ENCODE peak calls at places on chromosomes 12 and 14, in eight cellular contexts. X is prostate gland, N is spleen, V is stomach, M is HCT116, Z is SK-N-SH, B is transverse colon, L is esophagus muscularis mucosa. F is an unnamed sample. For H3K27me3, the result is how much of the 10 kb centered on the place peaks cover.

GRCh38 chr14:93984987-93985410 is 8.6 kb upstream of the ASB2 start:
- DNase-seq in B (peak), Z (peak), M (peak), V (no peak), L (no peak), N (no peak), X (no peak), F (peak)

GRCh38 chr14:63163306-63163705 is 40.9 kb upstream of the RHOJ start:
- DNase-seq in M (no peak), B (no peak), L (no peak), V (no peak), Z (no peak), N (no peak), X (no peak), F (no peak)

GRCh38 chr12:68435816-68436215 is 103.7 kb upstream of the MDM1 start:
- DNase-seq in N (no peak), V (no peak), Z (no peak), X (no peak), B (no peak), L (no peak), M (no peak), F (no peak)

GRCh38 chr12:100024974-100025555 is 40.3 kb upstream of the ANKS1B start:
- DNase-seq in V (no peak), Z (no peak), L (no peak), B (no peak), M (no peak), N (no peak), X (no peak), F (no peak)

GRCh38 chr12:63045020-63045860 is 105.8 kb downstream of the AVPR1A start:
- DNase-seq in L (no peak), B (no peak), X (no peak), M (no peak), N (no peak), Z (no peak), V (no peak), F (no peak)

GRCh38 chr12:2813573-2814185 is 1.2 kb downstream of the ITFG2 start:
- DNase-seq in X (peak), L (no peak), B (peak), N (peak), V (no peak), M (peak), Z (peak), F (no peak)

GRCh38 chr14:57492859-57493258 is 798 bp downstream of the CCDC198 start:
- DNase-seq in B (no peak), Z (no peak), M (no peak), N (no peak), X (no peak), L (no peak), V (no peak), F (no peak)

GRCh38 chr14:81453166-81453766 is 53.1 kb upstream of the STON2 start:
- DNase-seq in L (no peak), B (peak), Z (peak), N (no peak), V (peak), M (peak), X (peak), F (peak)

GRCh38 chr12:59149995-59150642 is 229.8 kb upstream of the LRIG3 start:
- DNase-seq in Z (peak), X (peak), N (no peak), V (no peak), B (no peak), M (peak), L (no peak), F (no peak)

GRCh38 chr14:23306412-23307145 is at the start of gene BCL2L2:
- DNase-seq in X (peak), M (peak), L (peak), B (peak), N (peak), V (peak), Z (peak), F (peak)

GRCh38 chr14:102949801-102950451 is 27.5 kb downstream of the AMN start:
- DNase-seq in X (peak), Z (no peak), N (no peak), B (no peak), L (no peak), V (peak), M (no peak), F (peak)

GRCh38 chr12:100964026-100964425 is 169.4 kb downstream of the ANO4 start:
- DNase-seq in M (no peak), B (no peak), N (no peak), X (no peak), Z (no peak), V (no peak), L (no peak), F (no peak)

GRCh38 chr12:64105026-64105425 is 117.1 kb downstream of the KICS2 start:
- DNase-seq in X (peak), M (no peak), L (no peak), V (no peak), B (no peak), Z (no peak), N (no peak), F (no peak)

GRCh38 chr12:46831335-46832083 is 5.7 kb upstream of the SLC38A4 start:
- DNase-seq in V (peak), M (no peak), N (no peak), Z (peak), X (peak), L (no peak), B (peak), F (no peak)

GRCh38 chr14:65096323-65097089 is 5.8 kb downstream of the MAX start:
- DNase-seq in N (no peak), Z (peak), V (peak), B (no peak), M (no peak), L (no peak), X (no peak), F (no peak)

GRCh38 chr12:84955298-84955697 is 42.7 kb upstream of the SLC6A15 start:
- DNase-seq in M (no peak), L (no peak), N (no peak), V (no peak), B (no peak), Z (no peak), X (no peak), F (no peak)

GRCh38 chr14:65222434-65222833 is 120.1 kb upstream of the MAX start:
- DNase-seq in Z (peak), B (peak), M (peak), N (peak), V (peak), L (no peak), X (peak), F (no peak)

GRCh38 chr12:3171195-3171591 is 94.0 kb downstream of the TSPAN9 start:
- DNase-seq in Z (no peak), B (no peak), X (no peak), L (no peak), M (no peak), V (no peak), N (no peak), F (no peak)

GRCh38 chr14:39731912-39732311 is 299.7 kb upstream of the FBXO33 start:
- DNase-seq in X (no peak), N (no peak), Z (no peak), B (no peak), M (peak), V (no peak), L (no peak), F (no peak)

GRCh38 chr12:66602483-66603143 is 76.3 kb downstream of the GRIP1 start:
- DNase-seq in M (no peak), B (no peak), Z (no peak), L (no peak), V (no peak), X (no peak), N (no peak), F (no peak)

GRCh38 chr14:67694791-67695393 is 672 bp downstream of the RDH11 start:
- DNase-seq in L (no peak), X (peak), Z (peak), V (peak), N (peak), M (peak), B (peak), F (peak)

GRCh38 chr14:78970677-78971076 is 800.5 kb downstream of the NRXN3 start:
- DNase-seq in M (no peak), X (no peak), Z (no peak), N (no peak), L (no peak), V (no peak), B (no peak), F (no peak)

GRCh38 chr12:56317675-56318074 is 1.9 kb upstream of the CNPY2 start:
- DNase-seq in V (no peak), L (no peak), M (no peak), N (no peak), X (no peak), B (no peak), Z (no peak), F (no peak)

GRCh38 chr14:53842938-53843337 is 113.7 kb downstream of the BMP4 start:
- DNase-seq in X (no peak), B (no peak), L (no peak), Z (no peak), N (no peak), V (no peak), M (no peak), F (no peak)

GRCh38 chr12:132404956-132405741 is 75.8 kb upstream of the GALNT9 start:
- DNase-seq in B (no peak), X (no peak), N (no peak), V (no peak), L (no peak), Z (no peak), M (no peak), F (peak)

GRCh38 chr14:69500736-69501135 is 16.2 kb downstream of the PLEKHD1 start:
- DNase-seq in M (no peak), N (peak), X (no peak), B (no peak), L (no peak), Z (peak), V (no peak), F (no peak)

GRCh38 chr14:22099942-22100763 is 426.5 kb upstream of the OR4E1 start:
- DNase-seq in L (no peak), B (peak), Z (peak), V (peak), M (peak), N (peak), X (peak), F (peak)

GRCh38 chr12:112589275-112589674 is 170.5 kb downstream of the PTPN11 start:
- DNase-seq in N (no peak), B (no peak), M (no peak), L (no peak), X (no peak), Z (no peak), V (no peak), F (no peak)

GRCh38 chr14:45251912-45252311 is 1.1 kb downstream of the MIS18BP1 start:
- DNase-seq in L (no peak), M (no peak), N (no peak), Z (peak), X (no peak), V (no peak), B (no peak), F (no peak)

GRCh38 chr14:42480235-42480634 is 873.6 kb downstream of the LRFN5 start:
- DNase-seq in V (no peak), N (no peak), M (no peak), Z (no peak), L (no peak), B (no peak), X (no peak), F (no peak)

GRCh38 chr12:38138225-38139221 is 178.1 kb upstream of the ALG10B start:
- DNase-seq in V (peak), Z (peak), X (peak), M (peak), B (peak), N (peak), L (no peak), F (peak)

GRCh38 chr14:93751946-93752660 is 36.2 kb downstream of the PRIMA1 start:
- DNase-seq in Z (no peak), X (no peak), N (no peak), V (no peak), B (no peak), L (no peak), M (no peak), F (no peak)

GRCh38 chr12:18141583-18141982 is 51.6 kb upstream of the RERGL start:
- DNase-seq in M (no peak), X (peak), N (no peak), B (no peak), V (no peak), Z (no peak), L (no peak), F (no peak)

GRCh38 chr12:29944269-29945000 is 160.7 kb upstream of the TMTC1 start:
- DNase-seq in X (no peak), V (no peak), N (no peak), B (no peak), Z (no peak), M (no peak), L (no peak), F (no peak)

GRCh38 chr12:130163461-130164215 is 1.4 kb downstream of the FZD10 start:
- DNase-seq in N (no peak), Z (no peak), L (no peak), B (no peak), M (no peak), X (no peak), V (peak), F (no peak)

GRCh38 chr14:56524971-56525677 is 54.5 kb upstream of the TMEM260 start:
- DNase-seq in N (no peak), V (no peak), L (no peak), M (no peak), B (no peak), Z (no peak), X (no peak), F (no peak)

GRCh38 chr12:115599251-115599811 is 678.2 kb downstream of the MED13L start:
- DNase-seq in L (no peak), Z (no peak), X (no peak), M (no peak), B (peak), N (no peak), V (no peak), F (no peak)

GRCh38 chr14:57066887-57067513 is 201.7 kb downstream of the EXOC5 start:
- DNase-seq in B (peak), V (peak), M (peak), Z (peak), L (no peak), N (no peak), X (peak), F (no peak)

GRCh38 chr12:44875417-44875953 is 630 bp downstream of the NELL2 start:
- DNase-seq in L (no peak), V (no peak), N (peak), M (no peak), X (no peak), B (no peak), Z (peak), F (no peak)
- H3K27me3 ChIP-seq in L (under half), V (under half), N (under half), M (under half), X (under half), B (half or more), Z (under half), F (half or more)

GRCh38 chr12:103735291-103735690 is 105.7 kb downstream of the NT5DC3 start:
- DNase-seq in B (no peak), X (no peak), N (no peak), L (no peak), M (no peak), V (no peak), Z (no peak), F (no peak)

GRCh38 chr12:103739546-103739945 is 101.5 kb downstream of the NT5DC3 start:
- DNase-seq in N (no peak), M (no peak), L (no peak), X (no peak), Z (no peak), V (no peak), B (no peak), F (no peak)

GRCh38 chr12:103734847-103735246 is 106.2 kb downstream of the NT5DC3 start:
- DNase-seq in Z (no peak), M (no peak), B (no peak), X (no peak), L (no peak), V (no peak), N (no peak), F (no peak)

GRCh38 chr12:103737881-103738280 is 103.2 kb downstream of the NT5DC3 start:
- DNase-seq in N (no peak), L (no peak), V (no peak), B (no peak), M (no peak), X (no peak), Z (no peak), F (no peak)

GRCh38 chr12:103736572-103736971 is 104.5 kb downstream of the NT5DC3 start:
- DNase-seq in B (no peak), M (no peak), Z (no peak), L (no peak), V (no peak), X (no peak), N (no peak), F (no peak)
- H3K27ac ChIP-seq in B (no peak), M (no peak), Z (no peak), L (no peak), V (no peak), X (no peak), N (no peak), F (no peak)

GRCh38 chr12:91877022-91877421 is 268.6 kb downstream of the BTG1 start:
- DNase-seq in L (no peak), V (peak), B (peak), X (peak), M (no peak), Z (no peak), N (peak), F (peak)
- TF ChIP-seq POLR2AphosphoS5 in L (no peak), V (peak), B (peak), X (no peak), M (no peak), Z (no peak), N (no peak), F (no peak)

DNA sequence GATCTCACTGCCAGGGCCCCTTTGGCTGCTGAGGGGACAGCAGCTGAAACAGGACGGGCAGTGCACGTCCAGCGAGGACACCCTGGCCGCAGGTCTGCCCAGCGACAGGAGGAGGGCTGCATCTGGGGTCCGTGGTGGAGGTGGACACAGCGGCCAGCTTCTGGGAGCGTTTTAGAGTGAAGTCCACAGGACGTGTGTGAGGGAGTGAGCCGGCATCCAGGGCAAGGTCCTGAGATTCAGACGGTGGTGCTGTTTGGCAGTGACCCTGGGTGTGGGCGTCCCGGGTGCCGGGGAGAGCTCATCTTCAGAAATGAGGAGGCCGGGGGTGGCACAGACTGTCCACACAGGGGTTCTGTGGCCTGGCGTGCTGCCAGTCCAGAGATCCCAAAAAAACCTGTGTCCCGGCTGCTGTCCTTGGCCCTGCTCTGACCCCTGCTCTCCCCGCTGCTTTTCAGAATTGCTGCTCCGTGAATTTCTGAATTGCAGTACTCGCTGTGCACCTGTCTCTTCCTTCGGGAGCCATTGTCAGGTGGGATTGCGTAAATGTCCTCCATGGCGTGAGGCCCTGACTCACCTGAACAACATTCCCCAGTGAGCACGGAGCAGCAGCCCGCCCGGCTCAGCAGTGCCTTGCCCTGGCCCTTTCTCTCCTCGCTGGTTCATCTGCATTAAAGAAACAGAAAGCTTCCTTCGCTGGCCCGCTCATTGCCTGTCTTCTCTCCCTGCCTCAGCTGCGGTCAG is 183.5 kb upstream of the C14orf180 start:
- DNase-seq in M (no peak), N (peak), B (no peak), X (no peak), V (peak), Z (no peak), L (peak), F (no peak)
- H3K27me3 ChIP-seq in M (under half), N (under half), B (under half), X (under half), V (under half), Z (under half), L (under half), F (under half)

DNA sequence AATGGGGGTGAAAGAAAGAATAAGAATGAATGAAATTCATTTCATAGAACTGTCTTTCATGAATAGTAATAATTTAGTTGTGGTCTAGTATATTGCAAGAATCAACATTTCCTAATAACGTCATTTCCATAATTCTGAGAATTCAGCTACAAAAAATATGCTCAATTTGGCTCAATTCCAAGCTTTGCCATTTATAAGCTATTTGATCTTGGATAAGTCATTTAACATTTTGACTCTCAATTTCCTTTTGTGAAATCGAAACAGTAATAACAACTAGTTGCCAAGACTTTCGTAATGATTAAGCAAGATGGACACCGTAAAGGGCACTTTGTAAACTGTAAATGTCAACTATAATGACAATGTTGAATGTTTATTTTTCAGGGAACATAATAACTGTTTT is 18.1 kb downstream of the NOS1 start:
- DNase-seq in V (no peak), B (no peak), L (no peak), X (no peak), Z (no peak), N (no peak), M (no peak), F (no peak)
- H3K27ac ChIP-seq in V (no peak), B (no peak), L (no peak), X (no peak), Z (no peak), N (no peak), M (no peak), F (no peak)

GRCh38 chr12:122754790-122755189 is 2.2 kb downstream of the DENR start:
- DNase-seq in Z (no peak), V (no peak), M (no peak), N (no peak), B (no peak), X (no peak), L (no peak), F (no peak)

GRCh38 chr12:122757568-122757967 is 4.9 kb downstream of the DENR start:
- DNase-seq in L (no peak), X (no peak), M (no peak), N (no peak), V (no peak), B (no peak), Z (no peak), F (no peak)

GRCh38 chr12:122749569-122750332 is 2.9 kb upstream of the DENR start:
- DNase-seq in B (no peak), V (no peak), X (peak), Z (peak), M (no peak), N (no peak), L (no peak), F (no peak)

GRCh38 chr12:122752464-122753212 is at the start of gene DENR:
- DNase-seq in N (peak), V (peak), Z (peak), L (peak), M (peak), X (peak), B (peak), F (peak)

GRCh38 chr12:122753213-122753571 is 568 bp downstream of the DENR start:
- DNase-seq in M (no peak), V (no peak), L (no peak), N (no peak), X (no peak), Z (no peak), B (no peak), F (no peak)
- TF ChIP-seq POLR2AphosphoS5 in M (no peak), V (no peak), L (no peak), N (no peak), X (no peak), Z (no peak), B (no peak), F (no peak)

DNA sequence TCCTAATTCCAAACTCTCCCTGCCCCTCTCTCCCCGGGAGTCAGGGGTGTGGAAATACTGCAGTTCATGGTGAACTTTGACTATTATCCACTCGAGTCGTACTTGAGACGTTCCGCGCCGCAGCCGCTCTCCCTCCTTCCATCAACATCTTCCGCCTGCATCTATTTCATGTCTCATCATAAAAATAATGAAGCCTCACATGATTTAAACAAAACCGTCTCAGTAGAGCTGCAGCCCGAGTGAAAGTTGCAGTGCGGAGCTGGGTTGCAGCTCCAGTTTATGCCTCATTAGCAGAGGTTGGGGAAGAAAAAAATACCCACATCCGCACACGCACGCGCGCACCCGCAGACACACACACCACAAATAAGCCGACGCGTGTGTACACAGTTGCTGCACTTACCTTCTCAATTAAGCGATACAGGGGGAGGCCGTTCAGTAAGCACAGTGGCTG is 271 bp downstream of the LMO3 start:
- DNase-seq in B (no peak), V (no peak), Z (peak), M (no peak), X (no peak), L (no peak), N (no peak), F (peak)
- H3K27me3 ChIP-seq in B (half or more), V (under half), Z (under half), M (under half), X (under half), L (under half), N (under half), F (under half)

F was measured in sigmoid colon.